ENCODE peak calls at places on chromosomes 5 and 9, in four cellular contexts. P is GM12878, K is H1, F is HepG2. S is an unnamed sample.
A peak's percentile ranks its signal among the peaks of the same experiment; 100 is the strongest.

GRCh38 chr9:107504585-107505455 is 15.3 kb upstream of the KLF4 start:
- DNase-seq in P (no peak), K (no peak), F (peak; percentile 90), S (no peak)

GRCh38 chr5:126849101-126849678 is 72.3 kb downstream of the LMNB1 start:
- DNase-seq in P (no peak), K (no peak), F (no peak), S (no peak)

GRCh38 chr5:151612689-151613427 is 21.7 kb upstream of the FAT2 start:
- DNase-seq in P (peak; percentile 45), K (no peak), F (no peak), S (no peak)

GRCh38 chr5:175842506-175842905 is 28.9 kb upstream of the CPLX2 start:
- DNase-seq in P (no peak), K (no peak), F (no peak), S (no peak)

GRCh38 chr5:107253246-107253645 is 417.5 kb downstream of the EFNA5 start:
- DNase-seq in P (no peak), K (no peak), F (no peak), S (no peak)

GRCh38 chr9:131160416-131161112 is 35.2 kb downstream of the NUP214 start:
- DNase-seq in P (no peak), K (no peak), F (no peak), S (no peak)

GRCh38 chr5:16427572-16427971 is 38.0 kb downstream of the ZNF622 start:
- DNase-seq in P (no peak), K (no peak), F (no peak), S (no peak)

GRCh38 chr9:91995000-91995399 is 45.0 kb upstream of the ROR2 start:
- DNase-seq in P (no peak), K (no peak), F (no peak), S (no peak)

GRCh38 chr5:137344723-137345322 is 154.3 kb downstream of the SPOCK1 start:
- DNase-seq in P (no peak), K (peak; percentile 9), F (peak; percentile 26), S (peak; percentile 39)

GRCh38 chr5:94159144-94159543 is 417.7 kb upstream of the POU5F2 start:
- DNase-seq in P (no peak), K (no peak), F (no peak), S (no peak)

GRCh38 chr5:173412566-173412965 is 84.4 kb upstream of the STC2 start:
- DNase-seq in P (no peak), K (no peak), F (no peak), S (no peak)

GRCh38 chr5:176912115-176912514 is 13.0 kb upstream of the HK3 start:
- DNase-seq in P (no peak), K (no peak), F (no peak), S (no peak)

GRCh38 chr9:16825971-16826370 is 44.5 kb downstream of the BNC2 start:
- DNase-seq in P (no peak), K (no peak), F (no peak), S (no peak)

GRCh38 chr9:98451576-98451975 is 196.1 kb upstream of the TBC1D2 start:
- DNase-seq in P (no peak), K (no peak), F (no peak), S (no peak)

GRCh38 chr9:84773023-84773422 is 103.5 kb downstream of the NTRK2 start:
- DNase-seq in P (no peak), K (no peak), F (no peak), S (no peak)

GRCh38 chr9:132037470-132037869 is 42.2 kb downstream of the MED27 start:
- DNase-seq in P (no peak), K (no peak), F (no peak), S (no peak)

GRCh38 chr5:3684118-3684517 is 88.5 kb downstream of the IRX1 start:
- DNase-seq in P (no peak), K (no peak), F (no peak), S (no peak)

GRCh38 chr9:89712285-89712684 is 107.5 kb downstream of the GADD45G start:
- DNase-seq in P (no peak), K (no peak), F (no peak), S (no peak)

GRCh38 chr5:59557572-59557971 is 336.0 kb downstream of the PDE4D start:
- DNase-seq in P (no peak), K (no peak), F (no peak), S (no peak)

GRCh38 chr5:172091956-172092732 is 85.7 kb upstream of the FBXW11 start:
- DNase-seq in P (no peak), K (no peak), F (no peak), S (no peak)

GRCh38 chr5:29897916-29898315 is 1295.6 kb upstream of the CDH6 start:
- DNase-seq in P (no peak), K (no peak), F (no peak), S (no peak)

GRCh38 chr9:74942801-74943200 is 9.9 kb downstream of the C9orf40 start:
- DNase-seq in P (no peak), K (no peak), F (no peak), S (no peak)

GRCh38 chr5:138177936-138178515 is 404 bp downstream of the BRD8 start:
- DNase-seq in P (no peak), K (no peak), F (peak; percentile 23), S (peak; percentile 46)

GRCh38 chr5:75046366-75047142 is 5.8 kb downstream of the GCNT4 start:
- DNase-seq in P (no peak), K (no peak), F (no peak), S (no peak)

GRCh38 chr5:130868186-130868821 is 296.8 kb downstream of the HINT1 start:
- DNase-seq in P (no peak), K (no peak), F (no peak), S (no peak)

GRCh38 chr5:68395844-68396523 is 180.4 kb downstream of the PIK3R1 start:
- DNase-seq in P (no peak), K (no peak), F (peak; percentile 91), S (no peak)

DNA sequence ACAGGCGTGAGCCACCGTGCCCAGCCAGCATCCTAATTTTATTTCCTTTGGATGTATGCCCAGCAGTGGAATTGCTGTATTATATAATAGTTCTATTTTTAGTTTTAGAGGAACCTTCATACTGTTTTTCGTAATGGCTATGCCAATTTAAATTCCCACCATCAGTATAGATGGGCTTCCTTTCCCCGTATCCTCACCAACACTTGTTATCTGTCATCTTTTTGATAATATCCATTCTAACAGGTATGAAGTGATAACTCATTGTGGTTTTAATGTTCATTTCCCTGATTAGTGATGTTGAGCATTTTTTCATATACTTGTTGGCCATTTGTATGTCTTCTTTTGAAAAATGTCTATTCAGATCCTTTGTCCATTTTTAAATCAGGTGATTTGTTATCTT is 13.0 kb downstream of the F2R start:
- DNase-seq in P (no peak), K (no peak), F (no peak), S (no peak)
- TF ChIP-seq SUZ12 in P (no peak), K (no peak), F (no peak), S (no peak)

GRCh38 chr9:93262537-93263310 is 78.8 kb downstream of the WNK2 start:
- DNase-seq in P (no peak), K (no peak), F (no peak), S (no peak)

GRCh38 chr9:93265972-93266371 is 82.0 kb downstream of the WNK2 start:
- DNase-seq in P (no peak), K (no peak), F (no peak), S (no peak)

GRCh38 chr9:93265301-93265971 is 81.5 kb downstream of the WNK2 start:
- DNase-seq in P (no peak), K (no peak), F (no peak), S (no peak)

GRCh38 chr9:93263334-93264229 is 79.6 kb downstream of the WNK2 start:
- DNase-seq in P (no peak), K (no peak), F (no peak), S (no peak)

DNA sequence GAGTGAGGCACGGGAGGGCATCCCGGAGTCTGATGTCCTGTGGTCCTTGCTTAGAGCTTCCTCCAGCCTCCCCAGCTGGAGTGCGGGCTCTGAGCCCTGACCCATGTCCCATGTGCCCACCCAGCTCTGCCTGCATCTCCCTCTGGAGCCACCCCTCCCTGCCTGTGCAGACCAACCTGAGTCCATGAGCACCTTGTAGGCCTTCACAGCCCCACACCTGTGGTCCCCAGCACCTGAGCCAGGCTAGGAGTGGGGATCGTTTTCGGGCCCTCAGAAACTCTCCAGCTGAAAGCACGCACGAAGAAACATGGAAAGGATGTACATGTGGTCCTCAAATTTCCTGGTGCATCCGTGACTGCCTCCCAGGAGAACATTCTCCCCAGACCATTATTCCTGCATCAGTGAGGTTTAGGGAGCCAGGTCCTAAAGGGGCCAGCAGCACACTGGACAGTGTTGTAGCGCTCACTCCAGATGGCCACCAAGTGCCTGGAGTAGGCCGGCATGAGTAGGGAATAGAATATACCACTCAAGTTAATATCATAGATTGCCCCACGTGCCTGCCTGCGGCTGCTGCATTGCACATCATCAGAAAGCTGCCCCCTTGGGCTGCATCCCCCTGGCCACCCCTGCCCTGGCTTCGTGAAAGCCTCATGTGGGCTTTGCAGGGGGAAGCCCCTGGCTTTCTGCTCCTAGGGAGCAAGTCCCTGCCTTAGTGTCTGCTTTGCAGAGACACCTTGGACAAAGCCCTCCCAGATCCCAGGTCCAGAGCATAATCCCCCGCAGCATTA is 80.6 kb downstream of the WNK2 start:
- DNase-seq in P (no peak), K (no peak), F (no peak), S (no peak)
- TF ChIP-seq SP1 in P (no peak), K (no peak), F (no peak), S (no peak)

GRCh38 chr5:78002690-78003089 is 226.6 kb upstream of the TBCA start:
- DNase-seq in P (no peak), K (no peak), F (no peak), S (no peak)
- TF ChIP-seq SUZ12 in P (no peak), K (no peak), F (no peak), S (no peak)

GRCh38 chr5:36689225-36689624 is 82.8 kb downstream of the SLC1A3 start:
- DNase-seq in P (no peak), K (no peak), F (no peak), S (no peak)
- TF ChIP-seq SP1 in P (no peak), K (no peak), F (no peak), S (no peak)

S was measured in HEK293T.